ENCODE peak calls at places on chromosomes 3 and 15, in six cellular contexts. One of them, this sample, is unnamed.

GRCh38 chr15:36886135-36887011 is 214.0 kb downstream of the MEIS2 start:
- DNase-seq in OCI-LY7: no peak
- DNase-seq in endothelial cell of umbilical vein: no peak
- DNase-seq in H9: no peak
- DNase-seq in hepatocyte: no peak
- DNase-seq in fibroblast of lung: no peak
- DNase-seq in this sample: no peak

GRCh38 chr3:136276049-136276755 is 26.1 kb downstream of the PCCB start:
- DNase-seq in OCI-LY7: no peak
- DNase-seq in endothelial cell of umbilical vein: no peak
- DNase-seq in H9: no peak
- DNase-seq in hepatocyte: no peak
- DNase-seq in fibroblast of lung: no peak
- DNase-seq in this sample: peak; percentile 21

GRCh38 chr15:59885832-59886231 is 118.3 kb upstream of the FOXB1 start:
- DNase-seq in OCI-LY7: no peak
- DNase-seq in endothelial cell of umbilical vein: no peak
- DNase-seq in H9: no peak
- DNase-seq in hepatocyte: peak; percentile 28
- DNase-seq in fibroblast of lung: no peak
- DNase-seq in this sample: peak; percentile 48

GRCh38 chr15:78056714-78057269 is 20.7 kb downstream of the TBC1D2B start:
- DNase-seq in OCI-LY7: peak; percentile 88
- DNase-seq in endothelial cell of umbilical vein: peak; percentile 61
- DNase-seq in H9: no peak
- DNase-seq in hepatocyte: no peak
- DNase-seq in fibroblast of lung: peak; percentile 41
- DNase-seq in this sample: no peak

GRCh38 chr15:62457100-62457499 is 292.0 kb upstream of the C2CD4B start:
- DNase-seq in OCI-LY7: no peak
- DNase-seq in endothelial cell of umbilical vein: no peak
- DNase-seq in H9: no peak
- DNase-seq in hepatocyte: no peak
- DNase-seq in fibroblast of lung: no peak
- DNase-seq in this sample: peak; percentile 26

GRCh38 chr3:163541629-163542028 is 1536.7 kb downstream of the SI start:
- DNase-seq in OCI-LY7: no peak
- DNase-seq in endothelial cell of umbilical vein: no peak
- DNase-seq in H9: no peak
- DNase-seq in hepatocyte: no peak
- DNase-seq in fibroblast of lung: no peak
- DNase-seq in this sample: no peak

GRCh38 chr3:86229086-86229774 is 761.7 kb downstream of the VGLL3 start:
- DNase-seq in OCI-LY7: no peak
- DNase-seq in endothelial cell of umbilical vein: no peak
- DNase-seq in H9: no peak
- DNase-seq in hepatocyte: no peak
- DNase-seq in fibroblast of lung: no peak
- DNase-seq in this sample: no peak

GRCh38 chr15:48109212-48109611 is 11.6 kb upstream of the SLC24A5 start:
- DNase-seq in OCI-LY7: no peak
- DNase-seq in endothelial cell of umbilical vein: no peak
- DNase-seq in H9: no peak
- DNase-seq in hepatocyte: no peak
- DNase-seq in fibroblast of lung: no peak
- DNase-seq in this sample: no peak

GRCh38 chr3:155701882-155702465 is 42.9 kb downstream of the PLCH1 start:
- DNase-seq in OCI-LY7: peak; percentile 76
- DNase-seq in endothelial cell of umbilical vein: peak; percentile 48
- DNase-seq in H9: no peak
- DNase-seq in hepatocyte: peak; percentile 84
- DNase-seq in fibroblast of lung: peak; percentile 73
- DNase-seq in this sample: peak; percentile 1

DNA sequence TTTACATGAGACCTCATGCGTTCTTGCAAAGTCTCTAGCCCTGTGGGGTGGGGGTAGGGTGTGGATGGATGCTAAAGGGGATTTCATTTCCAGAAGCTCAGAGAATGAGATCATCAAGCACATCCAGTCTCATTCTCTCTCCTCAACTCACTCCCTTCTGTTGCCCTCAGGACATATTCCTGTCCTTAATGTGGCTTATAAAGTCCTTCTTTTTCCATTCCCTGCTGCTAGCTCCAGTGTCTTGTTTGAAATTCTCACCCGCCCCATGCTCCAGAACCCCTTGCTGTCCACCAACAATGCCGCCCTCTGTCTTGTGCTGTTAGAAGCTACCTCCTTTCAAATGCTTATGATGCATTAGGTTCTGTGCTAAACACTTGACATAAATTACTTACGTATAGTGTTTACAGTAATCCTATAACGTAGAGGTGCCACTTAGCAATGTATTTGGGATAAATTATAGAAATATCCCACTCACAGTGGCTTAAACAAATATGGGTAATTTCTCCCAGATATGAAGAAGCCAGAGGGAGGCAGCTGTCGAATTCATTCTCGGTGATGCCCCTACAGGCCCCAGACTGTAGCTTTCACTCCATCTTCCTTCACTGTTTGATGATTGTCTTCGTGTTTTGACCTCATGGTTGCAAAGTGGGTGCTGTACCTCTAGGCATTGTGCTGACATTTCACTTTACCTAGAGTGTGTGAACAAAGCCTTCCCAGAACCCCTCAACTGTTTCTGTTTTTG is 273.1 kb upstream of the TBL1XR1 start:
- DNase-seq in OCI-LY7: no peak
- DNase-seq in endothelial cell of umbilical vein: no peak
- DNase-seq in H9: no peak
- DNase-seq in hepatocyte: no peak
- DNase-seq in fibroblast of lung: no peak
- DNase-seq in this sample: no peak
- H3K27ac ChIP-seq in OCI-LY7: no peak overlapping the region
- H3K27ac ChIP-seq in endothelial cell of umbilical vein: no peak overlapping the region
- H3K27ac ChIP-seq in H9: no peak overlapping the region
- H3K27ac ChIP-seq in hepatocyte: no peak overlapping the region
- H3K27ac ChIP-seq in fibroblast of lung: no peak overlapping the region
- H3K27ac ChIP-seq in this sample: no peak overlapping the region

GRCh38 chr15:84605225-84605882 is 4.5 kb downstream of the ZSCAN2 start:
- DNase-seq in OCI-LY7: peak; percentile 25
- DNase-seq in endothelial cell of umbilical vein: no peak
- DNase-seq in H9: no peak
- DNase-seq in hepatocyte: no peak
- DNase-seq in fibroblast of lung: no peak
- DNase-seq in this sample: no peak
- H4K20me1 ChIP-seq in OCI-LY7: no peaks in the 10 kb centered on the region
- H4K20me1 ChIP-seq in endothelial cell of umbilical vein: no peaks in the 10 kb centered on the region
- H4K20me1 ChIP-seq in H9: peaks cover 4% of the 10 kb centered on the region
- H4K20me1 ChIP-seq in hepatocyte: no peaks in the 10 kb centered on the region
- H4K20me1 ChIP-seq in fibroblast of lung: no peaks in the 10 kb centered on the region
- H4K20me1 ChIP-seq in this sample: no peaks in the 10 kb centered on the region

GRCh38 chr15:74251187-74251811 is 15.2 kb downstream of the CCDC33 start:
- DNase-seq in OCI-LY7: no peak
- DNase-seq in endothelial cell of umbilical vein: no peak
- DNase-seq in H9: no peak
- DNase-seq in hepatocyte: no peak
- DNase-seq in fibroblast of lung: no peak
- DNase-seq in this sample: no peak
- TF ChIP-seq CTCF in OCI-LY7: no peak
- TF ChIP-seq CTCF in endothelial cell of umbilical vein: no peak
- TF ChIP-seq CTCF in H9: no peak
- TF ChIP-seq CTCF in hepatocyte: no peak
- TF ChIP-seq CTCF in fibroblast of lung: no peak
- TF ChIP-seq CTCF in this sample: no peak

DNA sequence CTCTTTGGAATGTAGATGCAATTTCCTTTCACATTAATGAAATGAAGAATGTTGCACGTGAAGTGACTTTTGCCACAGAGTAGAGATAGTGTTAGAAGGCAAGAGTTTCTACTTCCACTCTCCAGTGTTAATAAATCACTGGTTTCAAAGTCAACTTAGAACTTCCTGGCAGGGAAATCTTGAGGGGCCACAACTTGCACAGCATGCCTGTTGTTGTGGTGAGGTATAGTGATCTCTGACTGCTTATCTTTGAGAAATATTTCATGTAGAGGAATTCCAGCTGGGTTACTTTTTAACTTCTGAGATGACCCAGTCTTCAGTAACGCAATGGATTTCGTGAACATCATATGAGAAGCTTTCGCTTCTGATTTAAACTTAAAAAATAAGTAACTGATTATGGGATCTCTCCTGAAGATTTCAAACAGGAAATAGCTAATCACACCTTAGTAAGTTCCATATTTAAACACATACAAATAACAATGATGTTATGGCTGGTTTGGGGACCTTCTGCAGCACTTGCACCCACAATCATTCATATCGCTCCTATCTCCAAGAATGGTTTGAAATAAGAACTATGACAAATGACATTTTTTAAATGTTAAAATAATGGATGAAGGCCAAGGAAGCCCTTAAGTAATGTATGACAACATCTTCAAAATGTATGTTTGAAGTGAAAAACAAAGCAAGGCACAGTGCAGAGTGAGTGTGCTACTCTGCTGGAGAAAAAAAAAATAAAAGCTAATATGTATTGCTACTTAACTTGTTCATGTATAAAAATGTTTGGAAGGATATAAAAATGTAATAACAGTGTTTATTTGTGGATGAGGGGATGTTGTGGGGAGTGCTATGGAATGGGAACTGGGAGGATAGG is 726.5 kb upstream of the NECTIN3 start:
- DNase-seq in OCI-LY7: no peak
- DNase-seq in endothelial cell of umbilical vein: no peak
- DNase-seq in H9: no peak
- DNase-seq in hepatocyte: peak; percentile 50
- DNase-seq in fibroblast of lung: peak; percentile 15
- DNase-seq in this sample: no peak
- H3K27ac ChIP-seq in OCI-LY7: no peak overlapping the region
- H3K27ac ChIP-seq in endothelial cell of umbilical vein: no peak overlapping the region
- H3K27ac ChIP-seq in H9: no peak overlapping the region
- H3K27ac ChIP-seq in hepatocyte: peak overlapping the region; percentile 66
- H3K27ac ChIP-seq in fibroblast of lung: no peak overlapping the region
- H3K27ac ChIP-seq in this sample: no peak overlapping the region

DNA sequence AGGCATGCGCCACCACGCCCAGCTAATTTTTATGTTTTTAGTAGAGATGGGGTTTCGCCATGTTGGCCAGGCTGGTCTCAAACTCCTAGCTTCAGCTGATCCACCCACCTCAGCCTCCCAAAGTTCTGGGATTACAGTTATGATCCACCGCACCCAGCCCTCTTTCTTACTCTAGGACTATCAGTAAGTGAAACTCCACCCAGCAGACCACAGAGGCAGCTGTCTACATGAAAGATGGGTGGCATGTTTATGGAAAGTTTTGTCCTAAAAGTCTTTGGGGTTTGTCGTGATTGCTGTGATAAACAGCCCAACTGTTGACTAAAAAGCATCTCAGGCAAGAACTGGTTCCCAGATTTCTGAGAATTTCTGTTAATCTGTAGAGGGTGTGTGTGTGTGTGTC is 10.9 kb downstream of the ARL6IP5 start:
- DNase-seq in OCI-LY7: no peak
- DNase-seq in endothelial cell of umbilical vein: no peak
- DNase-seq in H9: no peak
- DNase-seq in hepatocyte: no peak
- DNase-seq in fibroblast of lung: no peak
- DNase-seq in this sample: no peak
- H4K20me1 ChIP-seq in OCI-LY7: no peaks in the 10 kb centered on the region
- H4K20me1 ChIP-seq in endothelial cell of umbilical vein: no peaks in the 10 kb centered on the region
- H4K20me1 ChIP-seq in H9: no peaks in the 10 kb centered on the region
- H4K20me1 ChIP-seq in hepatocyte: peaks cover 10% of the 10 kb centered on the region
- H4K20me1 ChIP-seq in fibroblast of lung: no peaks in the 10 kb centered on the region
- H4K20me1 ChIP-seq in this sample: no peaks in the 10 kb centered on the region

DNA sequence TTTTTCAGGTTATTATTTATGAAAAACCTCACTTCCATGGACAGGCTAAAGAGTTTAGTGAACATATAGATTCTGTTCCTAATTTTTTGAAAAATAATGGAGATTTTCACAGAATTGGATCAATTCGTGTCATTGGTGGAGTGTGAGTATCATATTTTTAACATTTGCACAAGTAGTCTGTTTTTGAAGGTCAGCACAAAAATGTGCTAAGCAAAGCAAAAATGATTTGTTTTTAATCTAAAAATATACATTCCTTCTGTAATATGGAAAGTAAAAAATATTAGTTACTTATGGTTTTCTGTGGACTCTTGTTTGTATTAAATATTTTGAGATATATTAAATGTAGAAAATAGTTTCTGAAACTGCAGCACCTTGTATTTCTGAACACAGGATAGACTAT is 71.0 kb downstream of the CRYBG3 start:
- DNase-seq in OCI-LY7: no peak
- DNase-seq in endothelial cell of umbilical vein: no peak
- DNase-seq in H9: no peak
- DNase-seq in hepatocyte: no peak
- DNase-seq in fibroblast of lung: no peak
- DNase-seq in this sample: no peak
- TF ChIP-seq CTCF in OCI-LY7: no peak
- TF ChIP-seq CTCF in endothelial cell of umbilical vein: no peak
- TF ChIP-seq CTCF in H9: no peak
- TF ChIP-seq CTCF in hepatocyte: no peak
- TF ChIP-seq CTCF in fibroblast of lung: no peak
- TF ChIP-seq CTCF in this sample: no peak

GRCh38 chr3:108548304-108548703 is 37.9 kb upstream of the MYH15 start:
- DNase-seq in OCI-LY7: no peak
- DNase-seq in endothelial cell of umbilical vein: peak; percentile 35
- DNase-seq in H9: no peak
- DNase-seq in hepatocyte: no peak
- DNase-seq in fibroblast of lung: peak; percentile 35
- DNase-seq in this sample: no peak
- H3K27ac ChIP-seq in OCI-LY7: no peak overlapping the region
- H3K27ac ChIP-seq in endothelial cell of umbilical vein: peak overlapping the region; percentile 23
- H3K27ac ChIP-seq in H9: no peak overlapping the region
- H3K27ac ChIP-seq in hepatocyte: no peak overlapping the region
- H3K27ac ChIP-seq in fibroblast of lung: no peak overlapping the region
- H3K27ac ChIP-seq in this sample: no peak overlapping the region